ENCODE peak calls at places on chromosome X, in seven cellular contexts. One of them, this sample, is unnamed.

GRCh38 chrX:110985470-110985869 is 110.5 kb upstream of the PAK3 start:
- DNase-seq in GM23338: no peak
- DNase-seq in PC-3: peak
- DNase-seq in GM23248: no peak
- DNase-seq in neural progenitor cell: no peak
- DNase-seq in hepatocyte: no peak
- DNase-seq in HCT116: no peak
- DNase-seq in this sample: no peak

GRCh38 chrX:18649498-18649951 is 22.4 kb downstream of the RS1 start:
- DNase-seq in GM23338: peak
- DNase-seq in PC-3: no peak
- DNase-seq in GM23248: no peak
- DNase-seq in neural progenitor cell: peak
- DNase-seq in hepatocyte: peak
- DNase-seq in HCT116: no peak
- DNase-seq in this sample: no peak

GRCh38 chrX:46628406-46629371 is 55.1 kb downstream of the CHST7 start:
- DNase-seq in GM23338: no peak
- DNase-seq in PC-3: no peak
- DNase-seq in GM23248: peak
- DNase-seq in neural progenitor cell: no peak
- DNase-seq in hepatocyte: no peak
- DNase-seq in HCT116: no peak
- DNase-seq in this sample: peak

GRCh38 chrX:54064564-54064963 is 20.3 kb upstream of the PHF8 start:
- DNase-seq in GM23338: no peak
- DNase-seq in PC-3: peak
- DNase-seq in GM23248: no peak
- DNase-seq in neural progenitor cell: no peak
- DNase-seq in hepatocyte: no peak
- DNase-seq in HCT116: no peak
- DNase-seq in this sample: no peak

GRCh38 chrX:154433605-154434004 is 3.3 kb upstream of the GDI1 start:
- DNase-seq in GM23338: no peak
- DNase-seq in PC-3: no peak
- DNase-seq in GM23248: no peak
- DNase-seq in neural progenitor cell: no peak
- DNase-seq in hepatocyte: no peak
- DNase-seq in HCT116: no peak
- DNase-seq in this sample: no peak

GRCh38 chrX:69503835-69504625 is at the start of gene NALF2:
- DNase-seq in GM23338: peak
- DNase-seq in PC-3: peak
- DNase-seq in GM23248: peak
- DNase-seq in neural progenitor cell: peak
- DNase-seq in hepatocyte: peak
- DNase-seq in HCT116: peak
- DNase-seq in this sample: peak

GRCh38 chrX:19585370-19586082 is 70.2 kb upstream of the MAP3K15 start:
- DNase-seq in GM23338: peak
- DNase-seq in PC-3: peak
- DNase-seq in GM23248: no peak
- DNase-seq in neural progenitor cell: no peak
- DNase-seq in hepatocyte: no peak
- DNase-seq in HCT116: no peak
- DNase-seq in this sample: no peak

GRCh38 chrX:103483720-103484119 is 35.6 kb downstream of the RAB40A start:
- DNase-seq in GM23338: no peak
- DNase-seq in PC-3: no peak
- DNase-seq in GM23248: no peak
- DNase-seq in neural progenitor cell: no peak
- DNase-seq in hepatocyte: no peak
- DNase-seq in HCT116: no peak
- DNase-seq in this sample: no peak

GRCh38 chrX:131792789-131793462 is 230.2 kb upstream of the STK26 start:
- DNase-seq in GM23338: no peak
- DNase-seq in PC-3: peak
- DNase-seq in GM23248: peak
- DNase-seq in neural progenitor cell: no peak
- DNase-seq in hepatocyte: no peak
- DNase-seq in HCT116: no peak
- DNase-seq in this sample: peak

GRCh38 chrX:40912166-40912565 is 173.1 kb upstream of the USP9X start:
- DNase-seq in GM23338: no peak
- DNase-seq in PC-3: no peak
- DNase-seq in GM23248: peak
- DNase-seq in neural progenitor cell: no peak
- DNase-seq in hepatocyte: no peak
- DNase-seq in HCT116: no peak
- DNase-seq in this sample: no peak

DNA sequence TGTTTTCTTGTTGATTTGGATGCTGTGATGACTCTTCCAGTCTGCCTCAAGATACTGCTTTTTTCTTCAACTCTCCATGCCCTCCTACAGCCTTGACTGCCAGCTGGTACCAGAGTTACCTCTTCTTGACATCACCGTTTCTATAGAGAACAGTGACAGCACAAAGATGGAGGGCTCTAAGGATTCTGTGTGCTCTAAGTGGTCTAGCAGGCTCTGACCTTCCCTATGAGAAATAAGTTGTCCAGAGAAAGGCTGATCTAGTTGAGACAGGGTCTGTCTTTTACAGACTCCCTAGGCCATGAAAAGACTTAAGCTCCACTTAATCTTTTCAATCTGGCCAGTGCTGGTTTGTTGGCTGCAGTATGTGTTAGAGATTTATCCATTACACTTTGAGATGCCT is at the start of gene AKAP4:
- DNase-seq in GM23338: no peak
- DNase-seq in PC-3: no peak
- DNase-seq in GM23248: no peak
- DNase-seq in neural progenitor cell: no peak
- DNase-seq in hepatocyte: no peak
- DNase-seq in HCT116: no peak
- DNase-seq in this sample: no peak
- H2AFZ ChIP-seq in GM23338: no peak
- H2AFZ ChIP-seq in PC-3: no peak
- H2AFZ ChIP-seq in GM23248: no peak
- H2AFZ ChIP-seq in neural progenitor cell: no peak
- H2AFZ ChIP-seq in hepatocyte: no peak
- H2AFZ ChIP-seq in HCT116: no peak
- H2AFZ ChIP-seq in this sample: no peak

GRCh38 chrX:145502670-145503069 is 255.4 kb downstream of the SPANXN1 start:
- DNase-seq in GM23338: no peak
- DNase-seq in PC-3: no peak
- DNase-seq in GM23248: no peak
- DNase-seq in neural progenitor cell: no peak
- DNase-seq in hepatocyte: no peak
- DNase-seq in HCT116: no peak
- DNase-seq in this sample: no peak

GRCh38 chrX:145506225-145506624 is 258.9 kb downstream of the SPANXN1 start:
- DNase-seq in GM23338: no peak
- DNase-seq in PC-3: peak
- DNase-seq in GM23248: no peak
- DNase-seq in neural progenitor cell: no peak
- DNase-seq in hepatocyte: no peak
- DNase-seq in HCT116: no peak
- DNase-seq in this sample: no peak
- TF ChIP-seq EZH2phosphoT487 in GM23338: no peak
- TF ChIP-seq EZH2phosphoT487 in PC-3: no peak
- TF ChIP-seq EZH2phosphoT487 in GM23248: no peak
- TF ChIP-seq EZH2phosphoT487 in neural progenitor cell: no peak
- TF ChIP-seq EZH2phosphoT487 in hepatocyte: no peak
- TF ChIP-seq EZH2phosphoT487 in HCT116: no peak
- TF ChIP-seq EZH2phosphoT487 in this sample: no peak

DNA sequence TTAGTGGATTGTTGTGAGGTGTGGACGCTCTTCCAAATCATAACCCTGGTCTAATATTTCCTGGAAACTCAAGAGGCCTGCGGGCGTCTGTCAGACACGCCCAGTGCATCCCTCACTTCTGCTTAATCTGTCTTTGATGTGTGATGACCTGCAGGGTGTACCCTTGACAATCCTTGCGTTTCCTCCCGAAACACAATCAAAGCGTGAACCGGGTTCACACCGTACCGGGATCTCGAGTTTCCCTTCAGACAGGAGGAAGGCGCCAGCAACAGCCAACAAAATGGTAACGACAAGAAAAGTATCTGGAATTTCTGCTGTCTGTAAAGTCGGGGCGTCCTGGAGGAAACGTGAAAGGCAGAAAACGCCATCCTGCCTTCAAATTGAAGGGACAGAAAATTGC is 253.5 kb downstream of the SHOX start:
- DNase-seq in GM23338: no peak
- DNase-seq in PC-3: no peak
- DNase-seq in GM23248: no peak
- DNase-seq in neural progenitor cell: no peak
- DNase-seq in hepatocyte: no peak
- DNase-seq in HCT116: no peak
- DNase-seq in this sample: no peak
- H2AFZ ChIP-seq in GM23338: peak
- H2AFZ ChIP-seq in PC-3: no peak
- H2AFZ ChIP-seq in GM23248: no peak
- H2AFZ ChIP-seq in neural progenitor cell: peak
- H2AFZ ChIP-seq in hepatocyte: no peak
- H2AFZ ChIP-seq in HCT116: no peak
- H2AFZ ChIP-seq in this sample: no peak

GRCh38 chrX:9349572-9350259 is 115.1 kb upstream of the TBL1X start:
- DNase-seq in GM23338: no peak
- DNase-seq in PC-3: peak
- DNase-seq in GM23248: peak
- DNase-seq in neural progenitor cell: no peak
- DNase-seq in hepatocyte: no peak
- DNase-seq in HCT116: no peak
- DNase-seq in this sample: no peak
- TF ChIP-seq EZH2phosphoT487 in GM23338: no peak
- TF ChIP-seq EZH2phosphoT487 in PC-3: no peak
- TF ChIP-seq EZH2phosphoT487 in GM23248: no peak
- TF ChIP-seq EZH2phosphoT487 in neural progenitor cell: no peak
- TF ChIP-seq EZH2phosphoT487 in hepatocyte: no peak
- TF ChIP-seq EZH2phosphoT487 in HCT116: no peak
- TF ChIP-seq EZH2phosphoT487 in this sample: no peak